ENCODE peak calls at places on chromosomes 5 and 9, in ten cellular contexts. J, C, P, N, G, F, T, L, D and Z are unnamed samples.

GRCh38 chr9:13992136-13992798 is 321.7 kb downstream of the NFIB start:
- DNase-seq in J (no peak), C (no peak), P (no peak), N (no peak), G (no peak), F (no peak), T (no peak), L (no peak), D (no peak), Z (peak)

GRCh38 chr5:10279925-10280720 is 27.6 kb downstream of the CMBL start:
- DNase-seq in J (no peak), C (no peak), P (no peak), N (no peak), G (no peak), F (no peak), T (no peak), L (no peak), D (no peak), Z (no peak)

GRCh38 chr9:136625101-136626065 is 37.3 kb upstream of the EGFL7 start:
- DNase-seq in J (peak), C (peak), P (no peak), N (peak), G (peak), F (peak), T (no peak), L (no peak), D (no peak), Z (peak)

GRCh38 chr5:138544171-138545134 is 1.4 kb upstream of the ETF1 start:
- DNase-seq in J (no peak), C (peak), P (peak), N (no peak), G (no peak), F (no peak), T (peak), L (no peak), D (no peak), Z (peak)

GRCh38 chr9:101465330-101465915 is 29.8 kb upstream of the ALDOB start:
- DNase-seq in J (peak), C (no peak), P (peak), N (no peak), G (no peak), F (peak), T (peak), L (no peak), D (peak), Z (peak)

GRCh38 chr5:117943521-117943920 is 1044.8 kb downstream of the DTWD2 start:
- DNase-seq in J (no peak), C (no peak), P (no peak), N (no peak), G (no peak), F (no peak), T (no peak), L (no peak), D (no peak), Z (no peak)

GRCh38 chr9:69442486-69442885 is 117.5 kb downstream of the ENTREP1 start:
- DNase-seq in J (no peak), C (no peak), P (no peak), N (no peak), G (no peak), F (no peak), T (no peak), L (no peak), D (no peak), Z (no peak)

GRCh38 chr5:141306630-141307029 is 2.8 kb upstream of the SLC25A2 start:
- DNase-seq in J (no peak), C (no peak), P (no peak), N (no peak), G (no peak), F (no peak), T (no peak), L (no peak), D (no peak), Z (no peak)

GRCh38 chr9:120362446-120362845 is 217.5 kb downstream of the CDK5RAP2 start:
- DNase-seq in J (no peak), C (peak), P (no peak), N (no peak), G (no peak), F (no peak), T (no peak), L (no peak), D (no peak), Z (peak)

GRCh38 chr5:1561402-1561929 is 37.7 kb upstream of the LPCAT1 start:
- DNase-seq in J (no peak), C (no peak), P (no peak), N (no peak), G (no peak), F (no peak), T (no peak), L (no peak), D (no peak), Z (no peak)

GRCh38 chr9:90914196-90914595 is 112.6 kb downstream of the SYK start:
- DNase-seq in J (no peak), C (no peak), P (no peak), N (no peak), G (no peak), F (no peak), T (no peak), L (no peak), D (no peak), Z (no peak)

GRCh38 chr9:93297659-93298497 is 113.9 kb downstream of the WNK2 start:
- DNase-seq in J (no peak), C (no peak), P (no peak), N (peak), G (peak), F (no peak), T (peak), L (no peak), D (no peak), Z (no peak)

GRCh38 chr5:110872963-110873362 is 134.2 kb downstream of the SLC25A46 start:
- DNase-seq in J (no peak), C (no peak), P (no peak), N (no peak), G (no peak), F (no peak), T (no peak), L (no peak), D (no peak), Z (no peak)

GRCh38 chr9:75101004-75101601 is 12.8 kb downstream of the OSTF1 start:
- DNase-seq in J (peak), C (no peak), P (no peak), N (no peak), G (no peak), F (no peak), T (no peak), L (no peak), D (no peak), Z (no peak)

GRCh38 chr5:176596689-176597416 is 13.1 kb downstream of the GPRIN1 start:
- DNase-seq in J (no peak), C (no peak), P (peak), N (no peak), G (no peak), F (peak), T (no peak), L (no peak), D (no peak), Z (peak)

GRCh38 chr9:2158111-2158610 is 143.0 kb downstream of the SMARCA2 start:
- DNase-seq in J (peak), C (peak), P (peak), N (no peak), G (peak), F (peak), T (peak), L (no peak), D (peak), Z (peak)

GRCh38 chr9:34555002-34555348 is 32.2 kb upstream of the ENHO start:
- DNase-seq in J (no peak), C (no peak), P (no peak), N (peak), G (peak), F (no peak), T (no peak), L (no peak), D (no peak), Z (no peak)

GRCh38 chr9:134399435-134400056 is 73.3 kb downstream of the RXRA start:
- DNase-seq in J (no peak), C (peak), P (no peak), N (no peak), G (no peak), F (peak), T (peak), L (no peak), D (no peak), Z (peak)

GRCh38 chr5:155532621-155533314 is 519.2 kb downstream of the KIF4B start:
- DNase-seq in J (no peak), C (no peak), P (no peak), N (no peak), G (no peak), F (no peak), T (no peak), L (peak), D (peak), Z (no peak)

GRCh38 chr5:52897238-52897614 is 91.9 kb upstream of the ITGA2 start:
- DNase-seq in J (no peak), C (no peak), P (no peak), N (no peak), G (no peak), F (no peak), T (no peak), L (no peak), D (no peak), Z (no peak)

GRCh38 chr9:127801955-127802575 is 617 bp upstream of the FPGS start:
- DNase-seq in J (no peak), C (no peak), P (no peak), N (no peak), G (no peak), F (no peak), T (no peak), L (no peak), D (no peak), Z (no peak)

GRCh38 chr5:72552041-72552557 is 44.9 kb upstream of the ZNF366 start:
- DNase-seq in J (no peak), C (peak), P (no peak), N (no peak), G (peak), F (peak), T (no peak), L (peak), D (peak), Z (peak)

GRCh38 chr9:127873223-127873691 is 4.2 kb downstream of the AK1 start:
- DNase-seq in J (no peak), C (no peak), P (no peak), N (no peak), G (peak), F (no peak), T (no peak), L (no peak), D (no peak), Z (no peak)

GRCh38 chr5:100505984-100506670 is 29.0 kb upstream of the FAM174A start:
- DNase-seq in J (no peak), C (peak), P (no peak), N (no peak), G (no peak), F (peak), T (peak), L (peak), D (peak), Z (peak)

GRCh38 chr5:167406503-167406902 is 884.9 kb upstream of the WWC1 start:
- DNase-seq in J (no peak), C (no peak), P (no peak), N (no peak), G (no peak), F (no peak), T (no peak), L (no peak), D (no peak), Z (no peak)

GRCh38 chr5:179304466-179304865 is 40.8 kb downstream of the ADAMTS2 start:
- DNase-seq in J (no peak), C (no peak), P (no peak), N (no peak), G (no peak), F (peak), T (no peak), L (peak), D (peak), Z (peak)

GRCh38 chr5:30113542-30113941 is 1079.9 kb upstream of the CDH6 start:
- DNase-seq in J (no peak), C (no peak), P (no peak), N (no peak), G (no peak), F (no peak), T (no peak), L (no peak), D (no peak), Z (no peak)

GRCh38 chr9:101736723-101737122 is 1.7 kb downstream of the GRIN3A start:
- DNase-seq in J (no peak), C (no peak), P (no peak), N (no peak), G (peak), F (no peak), T (no peak), L (no peak), D (no peak), Z (no peak)

GRCh38 chr5:8150791-8151190 is 281.8 kb downstream of the MTRR start:
- DNase-seq in J (no peak), C (no peak), P (no peak), N (no peak), G (no peak), F (no peak), T (no peak), L (no peak), D (no peak), Z (no peak)

GRCh38 chr9:127805620-127806019 is 2.9 kb downstream of the FPGS start:
- DNase-seq in J (no peak), C (no peak), P (peak), N (no peak), G (no peak), F (no peak), T (peak), L (no peak), D (no peak), Z (no peak)

GRCh38 chr9:1005043-1005667 is 28.7 kb downstream of the DMRT3 start:
- DNase-seq in J (no peak), C (peak), P (peak), N (no peak), G (peak), F (peak), T (peak), L (peak), D (peak), Z (peak)

GRCh38 chr5:9401786-9402472 is 143.9 kb downstream of the SEMA5A start:
- DNase-seq in J (no peak), C (no peak), P (no peak), N (no peak), G (no peak), F (peak), T (no peak), L (no peak), D (no peak), Z (peak)

GRCh38 chr9:129919836-129920235 is 84.6 kb downstream of the USP20 start:
- DNase-seq in J (no peak), C (no peak), P (no peak), N (no peak), G (no peak), F (no peak), T (no peak), L (no peak), D (no peak), Z (no peak)

GRCh38 chr5:88952344-88952743 is 69.4 kb upstream of the MEF2C start:
- DNase-seq in J (no peak), C (no peak), P (no peak), N (no peak), G (peak), F (no peak), T (peak), L (no peak), D (peak), Z (no peak)

GRCh38 chr9:90044710-90045151 is 439.9 kb downstream of the GADD45G start:
- DNase-seq in J (no peak), C (no peak), P (peak), N (no peak), G (peak), F (peak), T (no peak), L (no peak), D (no peak), Z (no peak)

GRCh38 chr9:21796768-21797167 is 5.7 kb upstream of the MTAP start:
- DNase-seq in J (no peak), C (peak), P (no peak), N (no peak), G (no peak), F (no peak), T (no peak), L (no peak), D (no peak), Z (no peak)

GRCh38 chr5:13378073-13378472 is 566.4 kb downstream of the DNAH5 start:
- DNase-seq in J (no peak), C (no peak), P (no peak), N (no peak), G (no peak), F (no peak), T (no peak), L (no peak), D (no peak), Z (peak)

GRCh38 chr9:126860757-126861466 is 473 bp downstream of the ZBTB34 start:
- DNase-seq in J (no peak), C (no peak), P (peak), N (no peak), G (peak), F (no peak), T (peak), L (no peak), D (no peak), Z (no peak)

GRCh38 chr5:154756203-154756870 is 1.2 kb downstream of the LARP1 start:
- DNase-seq in J (peak), C (no peak), P (peak), N (peak), G (peak), F (peak), T (peak), L (no peak), D (no peak), Z (no peak)